ENCODE peak calls at places on chromosomes 5 and 9, in nine cellular contexts. One of them, this sample, is unnamed.

GRCh38 chr9:97703437-97704326 is 6.5 kb upstream of the XPA start:
- DNase-seq in IMR-90: peak; percentile 80
- DNase-seq in AG10803: peak; percentile 82
- DNase-seq in fibroblast of pulmonary artery: peak; percentile 83
- DNase-seq in mucosa of descending colon: no peak
- DNase-seq in A549: peak; percentile 70
- DNase-seq in gastrocnemius medialis: no peak
- DNase-seq in neural progenitor cell: no peak
- DNase-seq in stomach: no peak
- DNase-seq in this sample: no peak

GRCh38 chr9:132833451-132834130 is 44.5 kb downstream of the AK8 start:
- DNase-seq in IMR-90: no peak
- DNase-seq in AG10803: no peak
- DNase-seq in fibroblast of pulmonary artery: no peak
- DNase-seq in mucosa of descending colon: no peak
- DNase-seq in A549: no peak
- DNase-seq in gastrocnemius medialis: no peak
- DNase-seq in neural progenitor cell: no peak
- DNase-seq in stomach: no peak
- DNase-seq in this sample: no peak

GRCh38 chr5:122957457-122957856 is 79.1 kb downstream of the PPIC start:
- DNase-seq in IMR-90: no peak
- DNase-seq in AG10803: no peak
- DNase-seq in fibroblast of pulmonary artery: no peak
- DNase-seq in mucosa of descending colon: no peak
- DNase-seq in A549: no peak
- DNase-seq in gastrocnemius medialis: no peak
- DNase-seq in neural progenitor cell: no peak
- DNase-seq in stomach: no peak
- DNase-seq in this sample: no peak

GRCh38 chr9:125106285-125106893 is 36.9 kb downstream of the SCAI start:
- DNase-seq in IMR-90: peak; percentile 79
- DNase-seq in AG10803: peak; percentile 81
- DNase-seq in fibroblast of pulmonary artery: peak; percentile 54
- DNase-seq in mucosa of descending colon: no peak
- DNase-seq in A549: no peak
- DNase-seq in gastrocnemius medialis: no peak
- DNase-seq in neural progenitor cell: no peak
- DNase-seq in stomach: no peak
- DNase-seq in this sample: no peak

GRCh38 chr5:55096860-55097259 is 5.6 kb upstream of the GZMA start:
- DNase-seq in IMR-90: no peak
- DNase-seq in AG10803: no peak
- DNase-seq in fibroblast of pulmonary artery: no peak
- DNase-seq in mucosa of descending colon: no peak
- DNase-seq in A549: no peak
- DNase-seq in gastrocnemius medialis: no peak
- DNase-seq in neural progenitor cell: no peak
- DNase-seq in stomach: no peak
- DNase-seq in this sample: peak; percentile 11

GRCh38 chr5:9351535-9351934 is 194.3 kb downstream of the SEMA5A start:
- DNase-seq in IMR-90: no peak
- DNase-seq in AG10803: peak; percentile 95
- DNase-seq in fibroblast of pulmonary artery: peak; percentile 66
- DNase-seq in mucosa of descending colon: no peak
- DNase-seq in A549: no peak
- DNase-seq in gastrocnemius medialis: no peak
- DNase-seq in neural progenitor cell: no peak
- DNase-seq in stomach: no peak
- DNase-seq in this sample: no peak

GRCh38 chr9:130144703-130145102 is 27.5 kb upstream of the NCS1 start:
- DNase-seq in IMR-90: no peak
- DNase-seq in AG10803: no peak
- DNase-seq in fibroblast of pulmonary artery: no peak
- DNase-seq in mucosa of descending colon: no peak
- DNase-seq in A549: no peak
- DNase-seq in gastrocnemius medialis: no peak
- DNase-seq in neural progenitor cell: no peak
- DNase-seq in stomach: peak; percentile 32
- DNase-seq in this sample: no peak

GRCh38 chr9:124448019-124448418 is 2.2 kb upstream of the ADGRD2 start:
- DNase-seq in IMR-90: no peak
- DNase-seq in AG10803: no peak
- DNase-seq in fibroblast of pulmonary artery: no peak
- DNase-seq in mucosa of descending colon: no peak
- DNase-seq in A549: no peak
- DNase-seq in gastrocnemius medialis: no peak
- DNase-seq in neural progenitor cell: no peak
- DNase-seq in stomach: no peak
- DNase-seq in this sample: no peak

GRCh38 chr9:127136880-127137639 is 14.6 kb upstream of the ANGPTL2 start:
- DNase-seq in IMR-90: no peak
- DNase-seq in AG10803: no peak
- DNase-seq in fibroblast of pulmonary artery: no peak
- DNase-seq in mucosa of descending colon: no peak
- DNase-seq in A549: no peak
- DNase-seq in gastrocnemius medialis: no peak
- DNase-seq in neural progenitor cell: no peak
- DNase-seq in stomach: peak; percentile 16
- DNase-seq in this sample: no peak

GRCh38 chr9:129570450-129571297 is 50.2 kb downstream of the C9orf50 start:
- DNase-seq in IMR-90: peak; percentile 90
- DNase-seq in AG10803: peak; percentile 95
- DNase-seq in fibroblast of pulmonary artery: peak; percentile 80
- DNase-seq in mucosa of descending colon: no peak
- DNase-seq in A549: peak; percentile 95
- DNase-seq in gastrocnemius medialis: no peak
- DNase-seq in neural progenitor cell: peak; percentile 68
- DNase-seq in stomach: peak; percentile 71
- DNase-seq in this sample: peak; percentile 42

GRCh38 chr5:78690593-78690972 is 42.0 kb upstream of the LHFPL2 start:
- DNase-seq in IMR-90: no peak
- DNase-seq in AG10803: no peak
- DNase-seq in fibroblast of pulmonary artery: no peak
- DNase-seq in mucosa of descending colon: no peak
- DNase-seq in A549: no peak
- DNase-seq in gastrocnemius medialis: no peak
- DNase-seq in neural progenitor cell: no peak
- DNase-seq in stomach: no peak
- DNase-seq in this sample: no peak

GRCh38 chr5:50439221-50439620 is 1.9 kb downstream of the EMB start:
- DNase-seq in IMR-90: no peak
- DNase-seq in AG10803: no peak
- DNase-seq in fibroblast of pulmonary artery: no peak
- DNase-seq in mucosa of descending colon: no peak
- DNase-seq in A549: no peak
- DNase-seq in gastrocnemius medialis: no peak
- DNase-seq in neural progenitor cell: no peak
- DNase-seq in stomach: no peak
- DNase-seq in this sample: no peak

GRCh38 chr5:50445281-50445949 is 4.3 kb upstream of the EMB start:
- DNase-seq in IMR-90: no peak
- DNase-seq in AG10803: no peak
- DNase-seq in fibroblast of pulmonary artery: no peak
- DNase-seq in mucosa of descending colon: no peak
- DNase-seq in A549: no peak
- DNase-seq in gastrocnemius medialis: no peak
- DNase-seq in neural progenitor cell: no peak
- DNase-seq in stomach: no peak
- DNase-seq in this sample: peak; percentile 10

GRCh38 chr5:50440651-50441478 is at the start of gene EMB:
- DNase-seq in IMR-90: no peak
- DNase-seq in AG10803: peak; percentile 6
- DNase-seq in fibroblast of pulmonary artery: peak; percentile 1
- DNase-seq in mucosa of descending colon: peak; percentile 78
- DNase-seq in A549: peak; percentile 63
- DNase-seq in gastrocnemius medialis: peak; percentile 15
- DNase-seq in neural progenitor cell: peak; percentile 79
- DNase-seq in stomach: peak; percentile 66
- DNase-seq in this sample: peak; percentile 76

GRCh38 chr5:50447228-50447627 is 6.1 kb upstream of the EMB start:
- DNase-seq in IMR-90: no peak
- DNase-seq in AG10803: no peak
- DNase-seq in fibroblast of pulmonary artery: no peak
- DNase-seq in mucosa of descending colon: no peak
- DNase-seq in A549: no peak
- DNase-seq in gastrocnemius medialis: no peak
- DNase-seq in neural progenitor cell: no peak
- DNase-seq in stomach: no peak
- DNase-seq in this sample: no peak

GRCh38 chr5:50441479-50441815 is 359 bp upstream of the EMB start:
- DNase-seq in IMR-90: no peak
- DNase-seq in AG10803: no peak
- DNase-seq in fibroblast of pulmonary artery: no peak
- DNase-seq in mucosa of descending colon: no peak
- DNase-seq in A549: no peak
- DNase-seq in gastrocnemius medialis: no peak
- DNase-seq in neural progenitor cell: no peak
- DNase-seq in stomach: no peak
- DNase-seq in this sample: no peak
- H3K4me3 ChIP-seq in IMR-90: no peak overlapping the region
- H3K4me3 ChIP-seq in AG10803: peak overlapping the region; percentile 34
- H3K4me3 ChIP-seq in fibroblast of pulmonary artery: no peak overlapping the region
- H3K4me3 ChIP-seq in mucosa of descending colon: peak overlapping the region; percentile 19
- H3K4me3 ChIP-seq in A549: peak overlapping the region; percentile 54
- H3K4me3 ChIP-seq in gastrocnemius medialis: peak overlapping the region; percentile 32
- H3K4me3 ChIP-seq in neural progenitor cell: peak overlapping the region; percentile 83
- H3K4me3 ChIP-seq in stomach: peak overlapping the region; percentile 75
- H3K4me3 ChIP-seq in this sample: no peak overlapping the region

DNA sequence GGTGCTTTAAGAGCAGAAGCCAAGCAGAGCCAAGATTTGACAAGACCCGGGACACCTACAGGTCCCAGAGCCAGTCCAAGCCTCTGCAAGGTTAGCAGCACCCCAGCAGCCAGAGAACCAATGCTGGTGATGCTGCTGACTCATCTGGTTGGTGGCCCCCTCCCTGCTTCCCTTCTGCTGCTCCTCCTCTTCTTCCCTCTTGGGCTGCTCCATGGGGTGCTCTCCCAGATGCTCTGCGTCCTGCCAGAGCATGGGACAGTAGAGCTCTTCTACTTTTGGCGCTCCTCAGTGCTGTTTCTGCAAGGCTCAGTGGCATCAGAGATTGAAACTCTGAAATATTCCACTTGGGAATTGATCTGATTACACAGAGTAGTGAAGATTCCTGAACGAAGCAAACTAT is 76.1 kb upstream of the SAP30L start:
- DNase-seq in IMR-90: peak; percentile 36
- DNase-seq in AG10803: peak; percentile 20
- DNase-seq in fibroblast of pulmonary artery: no peak
- DNase-seq in mucosa of descending colon: no peak
- DNase-seq in A549: no peak
- DNase-seq in gastrocnemius medialis: no peak
- DNase-seq in neural progenitor cell: no peak
- DNase-seq in stomach: no peak
- DNase-seq in this sample: no peak
- H3K4me3 ChIP-seq in IMR-90: no peak overlapping the region
- H3K4me3 ChIP-seq in AG10803: no peak overlapping the region
- H3K4me3 ChIP-seq in fibroblast of pulmonary artery: no peak overlapping the region
- H3K4me3 ChIP-seq in mucosa of descending colon: no peak overlapping the region
- H3K4me3 ChIP-seq in A549: no peak overlapping the region
- H3K4me3 ChIP-seq in gastrocnemius medialis: no peak overlapping the region
- H3K4me3 ChIP-seq in neural progenitor cell: no peak overlapping the region
- H3K4me3 ChIP-seq in stomach: no peak overlapping the region
- H3K4me3 ChIP-seq in this sample: no peak overlapping the region

GRCh38 chr9:18490591-18491370 is 16.8 kb downstream of the ADAMTSL1 start:
- DNase-seq in IMR-90: peak; percentile 99
- DNase-seq in AG10803: peak; percentile 100
- DNase-seq in fibroblast of pulmonary artery: peak; percentile 98
- DNase-seq in mucosa of descending colon: no peak
- DNase-seq in A549: no peak
- DNase-seq in gastrocnemius medialis: no peak
- DNase-seq in neural progenitor cell: no peak
- DNase-seq in stomach: no peak
- DNase-seq in this sample: no peak
- H3K4me3 ChIP-seq in IMR-90: peak overlapping the region; percentile 13
- H3K4me3 ChIP-seq in AG10803: peak overlapping the region; percentile 48
- H3K4me3 ChIP-seq in fibroblast of pulmonary artery: peak overlapping the region; percentile 40
- H3K4me3 ChIP-seq in mucosa of descending colon: no peak overlapping the region
- H3K4me3 ChIP-seq in A549: no peak overlapping the region
- H3K4me3 ChIP-seq in gastrocnemius medialis: no peak overlapping the region
- H3K4me3 ChIP-seq in neural progenitor cell: no peak overlapping the region
- H3K4me3 ChIP-seq in stomach: no peak overlapping the region
- H3K4me3 ChIP-seq in this sample: no peak overlapping the region

DNA sequence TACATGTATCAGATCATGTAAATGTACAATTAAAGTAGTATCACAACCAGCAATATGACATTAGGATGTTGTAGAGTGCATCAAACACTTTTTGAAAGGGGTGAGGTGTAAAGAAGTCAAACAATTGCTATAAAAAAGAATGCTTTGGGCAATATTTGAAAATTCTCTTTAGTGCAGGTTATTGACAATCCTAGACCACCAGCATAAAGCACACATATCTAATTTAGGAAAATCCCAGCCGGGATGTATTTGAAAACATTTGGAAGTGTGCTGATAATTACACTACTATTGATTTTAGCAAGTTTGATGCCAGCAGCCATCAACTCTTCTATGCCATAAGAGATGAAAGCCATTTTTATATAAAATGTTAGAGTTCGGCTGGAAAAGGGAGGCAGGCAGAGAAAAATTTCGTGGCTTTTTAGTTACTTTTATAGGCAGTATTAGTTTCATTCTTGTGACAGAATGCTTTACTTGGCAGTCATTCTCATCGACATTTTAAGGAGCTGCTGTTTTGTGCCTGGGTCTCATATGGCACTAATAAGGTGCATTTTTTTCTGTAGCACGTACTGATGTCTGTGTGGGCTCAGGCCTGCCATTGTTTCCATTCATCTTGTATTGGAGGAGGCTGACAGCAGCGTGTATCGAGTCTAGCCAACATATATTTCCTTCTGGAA is 285.7 kb downstream of the AOPEP start:
- DNase-seq in IMR-90: no peak
- DNase-seq in AG10803: peak; percentile 60
- DNase-seq in fibroblast of pulmonary artery: no peak
- DNase-seq in mucosa of descending colon: no peak
- DNase-seq in A549: no peak
- DNase-seq in gastrocnemius medialis: no peak
- DNase-seq in neural progenitor cell: no peak
- DNase-seq in stomach: no peak
- DNase-seq in this sample: no peak
- H3K4me3 ChIP-seq in IMR-90: no peak overlapping the region
- H3K4me3 ChIP-seq in AG10803: no peak overlapping the region
- H3K4me3 ChIP-seq in fibroblast of pulmonary artery: no peak overlapping the region
- H3K4me3 ChIP-seq in mucosa of descending colon: no peak overlapping the region
- H3K4me3 ChIP-seq in A549: peak overlapping the region; percentile 2
- H3K4me3 ChIP-seq in gastrocnemius medialis: no peak overlapping the region
- H3K4me3 ChIP-seq in neural progenitor cell: no peak overlapping the region
- H3K4me3 ChIP-seq in stomach: no peak overlapping the region
- H3K4me3 ChIP-seq in this sample: no peak overlapping the region

GRCh38 chr5:175681975-175682354 is 24.1 kb downstream of the HRH2 start:
- DNase-seq in IMR-90: no peak
- DNase-seq in AG10803: no peak
- DNase-seq in fibroblast of pulmonary artery: no peak
- DNase-seq in mucosa of descending colon: no peak
- DNase-seq in A549: no peak
- DNase-seq in gastrocnemius medialis: no peak
- DNase-seq in neural progenitor cell: no peak
- DNase-seq in stomach: no peak
- DNase-seq in this sample: no peak
- H3K4me3 ChIP-seq in IMR-90: no peak overlapping the region
- H3K4me3 ChIP-seq in AG10803: no peak overlapping the region
- H3K4me3 ChIP-seq in fibroblast of pulmonary artery: no peak overlapping the region
- H3K4me3 ChIP-seq in mucosa of descending colon: no peak overlapping the region
- H3K4me3 ChIP-seq in A549: no peak overlapping the region
- H3K4me3 ChIP-seq in gastrocnemius medialis: no peak overlapping the region
- H3K4me3 ChIP-seq in neural progenitor cell: no peak overlapping the region
- H3K4me3 ChIP-seq in stomach: no peak overlapping the region
- H3K4me3 ChIP-seq in this sample: no peak overlapping the region

This sample was measured in transverse colon.